ENCODE peak calls at places on chromosomes 6 and 20, in five cellular contexts. J is transverse colon, M is hypothalamus, U is GM20000, R is NCI-H2171 treated with DMSO at 0.1 percent for 48 hours. G is an unnamed sample.

GRCh38 chr6:113328886-113329381 is 528.2 kb upstream of the MARCKS start:
- DNase-seq in J (no peak), R (no peak), M (no peak), U (no peak), G (no peak)

GRCh38 chr6:56727097-56727845 is 84.6 kb upstream of the DST start:
- DNase-seq in U (no peak), R (no peak), J (no peak), M (no peak), G (no peak)

GRCh38 chr6:167858086-167858591 is 31.4 kb downstream of the AFDN start:
- DNase-seq in R (no peak), M (no peak), U (no peak), J (no peak), G (peak)

GRCh38 chr6:99119109-99120031 is 171.6 kb upstream of the FBXL4 start:
- DNase-seq in J (no peak), M (no peak), U (peak), R (peak), G (peak)

GRCh38 chr6:11553824-11554223 is 16.3 kb downstream of the TMEM170B start:
- DNase-seq in M (no peak), U (no peak), J (no peak), R (no peak), G (no peak)

GRCh38 chr20:63005862-63006564 is 751 bp downstream of the BHLHE23 start:
- DNase-seq in R (no peak), U (no peak), M (no peak), J (no peak), G (no peak)

GRCh38 chr6:112154711-112155110 is 67.3 kb downstream of the FAM229B start:
- DNase-seq in M (no peak), R (no peak), U (no peak), J (no peak), G (no peak)

GRCh38 chr6:140174509-140174908 is 800.1 kb upstream of the CITED2 start:
- DNase-seq in M (no peak), U (no peak), J (no peak), R (no peak), G (peak)

GRCh38 chr6:10951675-10952282 is 64.9 kb downstream of the SYCP2L start:
- DNase-seq in R (peak), M (no peak), J (no peak), U (peak), G (peak)

GRCh38 chr6:705047-705446 is 12.1 kb upstream of the EXOC2 start:
- DNase-seq in M (no peak), J (no peak), R (no peak), U (no peak), G (no peak)

GRCh38 chr6:98824163-98824906 is 10.0 kb upstream of the POU3F2 start:
- DNase-seq in M (no peak), R (no peak), J (no peak), U (no peak), G (no peak)

GRCh38 chr6:36916159-36916558 is 30.4 kb downstream of the C6orf89 start:
- DNase-seq in J (no peak), M (no peak), R (no peak), U (no peak), G (no peak)

GRCh38 chr20:7015257-7015656 is 247.8 kb downstream of the BMP2 start:
- DNase-seq in R (no peak), U (no peak), J (no peak), M (no peak), G (no peak)

GRCh38 chr6:62229231-62229630 is 56.8 kb downstream of the KHDRBS2 start:
- DNase-seq in R (no peak), U (no peak), M (no peak), J (no peak), G (no peak)

GRCh38 chr6:17233531-17233930 is 47.6 kb upstream of the RBM24 start:
- DNase-seq in M (no peak), R (peak), U (no peak), J (no peak), G (peak)

GRCh38 chr20:18443841-18444240 is 23.0 kb downstream of the DZANK1 start:
- DNase-seq in U (no peak), M (no peak), R (peak), J (no peak), G (peak)

GRCh38 chr6:17086469-17086868 is 15.4 kb upstream of the STMND1 start:
- DNase-seq in R (peak), M (peak), U (peak), J (peak), G (peak)

GRCh38 chr20:14407336-14407735 is 69.9 kb upstream of the FLRT3 start:
- DNase-seq in U (no peak), R (no peak), M (no peak), J (no peak), G (no peak)

GRCh38 chr20:62799873-62800272 is 3.6 kb downstream of the MRGBP start:
- DNase-seq in J (no peak), R (no peak), U (no peak), M (no peak), G (no peak)

GRCh38 chr20:50590348-50590664 is 80.1 kb downstream of the PTPN1 start:
- DNase-seq in M (no peak), U (no peak), J (no peak), R (peak), G (no peak)

GRCh38 chr6:36840471-36841461 is 1.5 kb upstream of the CPNE5 start:
- DNase-seq in R (peak), M (no peak), U (peak), J (no peak), G (no peak)

GRCh38 chr6:109461733-109462526 is 6.4 kb upstream of the MICAL1 start:
- DNase-seq in M (no peak), R (no peak), J (no peak), U (no peak), G (no peak)

GRCh38 chr20:37839432-37839827 is 63.5 kb upstream of the VSTM2L start:
- DNase-seq in R (peak), M (no peak), U (no peak), J (no peak), G (no peak)

GRCh38 chr20:47032969-47033578 is 138.4 kb downstream of the EYA2 start:
- DNase-seq in R (no peak), M (no peak), U (no peak), J (no peak), G (peak)

GRCh38 chr6:38673397-38674165 is 29.4 kb downstream of the GLO1 start:
- DNase-seq in M (no peak), U (no peak), R (no peak), J (no peak), G (no peak)

GRCh38 chr6:81838724-81839425 is 86.4 kb upstream of the TENT5A start:
- DNase-seq in U (no peak), M (no peak), R (no peak), J (no peak), G (peak)

GRCh38 chr6:35014786-35015185 is 125.7 kb downstream of the ANKS1A start:
- DNase-seq in U (no peak), J (no peak), M (no peak), R (no peak), G (peak)

GRCh38 chr6:124389127-124389526 is 573.1 kb upstream of the RNF217 start:
- DNase-seq in U (no peak), M (no peak), R (peak), J (no peak), G (peak)

GRCh38 chr6:31736768-31737314 is 511 bp upstream of the CLIC1 start:
- DNase-seq in M (no peak), R (no peak), J (peak), U (no peak), G (no peak)

GRCh38 chr20:59221881-59222238 is 58.2 kb downstream of the ZNF831 start:
- DNase-seq in M (no peak), R (peak), J (no peak), U (no peak), G (no peak)

GRCh38 chr6:159790947-159791598 is 806 bp downstream of the MRPL18 start:
- DNase-seq in U (peak), M (no peak), J (peak), R (peak), G (no peak)

GRCh38 chr6:143804835-143805239 is 38.3 kb upstream of the LTV1 start:
- DNase-seq in R (no peak), U (no peak), M (no peak), J (no peak), G (no peak)

GRCh38 chr6:42604150-42604549 is 40.3 kb downstream of the UBR2 start:
- DNase-seq in U (no peak), R (no peak), J (no peak), M (no peak), G (no peak)

GRCh38 chr6:82783587-82784253 is 281.9 kb downstream of the UBE3D start:
- DNase-seq in R (no peak), M (no peak), J (no peak), U (no peak), G (no peak)

GRCh38 chr6:170403451-170403850 is 96.9 kb downstream of the FAM120B start:
- DNase-seq in M (no peak), R (no peak), J (no peak), U (no peak), G (no peak)

G was measured in MCF 10A.